ENCODE peak calls at places on chromosome 19, in four cellular contexts. One of them, this sample, is unnamed.
A peak's percentile ranks its signal among the peaks of the same experiment; 100 is the strongest.

GRCh38 chr19:49413348-49413747 is 9.9 kb downstream of the PTH2 start:
- DNase-seq in neuronal stem cell: no peak
- DNase-seq in H9: no peak
- DNase-seq in H1: no peak
- DNase-seq in this sample: no peak

GRCh38 chr19:17655751-17656480 is 32.2 kb downstream of the UNC13A start:
- DNase-seq in neuronal stem cell: no peak
- DNase-seq in H1: no peak
- DNase-seq in H9: no peak
- DNase-seq in this sample: no peak

GRCh38 chr19:31349160-31349881 is at the start of gene TSHZ3:
- DNase-seq in neuronal stem cell: no peak
- DNase-seq in H1: peak; percentile 80
- DNase-seq in H9: peak; percentile 81
- DNase-seq in this sample: no peak

GRCh38 chr19:15378529-15379082 is 981 bp downstream of the AKAP8 start:
- DNase-seq in neuronal stem cell: peak; percentile 20
- DNase-seq in H1: no peak
- DNase-seq in H9: no peak
- DNase-seq in this sample: peak; percentile 62

GRCh38 chr19:4660181-4660791 is 9.9 kb downstream of the MYDGF start:
- DNase-seq in neuronal stem cell: no peak
- DNase-seq in H9: peak; percentile 83
- DNase-seq in H1: peak; percentile 67
- DNase-seq in this sample: peak; percentile 66

GRCh38 chr19:18860725-18861124 is 29.0 kb downstream of the UPF1 start:
- DNase-seq in neuronal stem cell: no peak
- DNase-seq in H1: no peak
- DNase-seq in H9: no peak
- DNase-seq in this sample: no peak

GRCh38 chr19:11448923-11449554 is 13.6 kb downstream of the PRKCSH start:
- DNase-seq in H1: no peak
- DNase-seq in H9: no peak
- DNase-seq in neuronal stem cell: no peak
- DNase-seq in this sample: no peak

GRCh38 chr19:10019246-10019645 is 6.0 kb downstream of the RDH8 start:
- DNase-seq in H9: no peak
- DNase-seq in neuronal stem cell: no peak
- DNase-seq in H1: no peak
- DNase-seq in this sample: no peak

GRCh38 chr19:40960780-40961179 is 30.3 kb upstream of the CYP2B6 start:
- DNase-seq in H9: no peak
- DNase-seq in H1: no peak
- DNase-seq in neuronal stem cell: no peak
- DNase-seq in this sample: no peak

GRCh38 chr19:3670258-3670795 is 29.9 kb downstream of the PIP5K1C start:
- DNase-seq in H1: no peak
- DNase-seq in neuronal stem cell: no peak
- DNase-seq in H9: no peak
- DNase-seq in this sample: peak; percentile 45

GRCh38 chr19:39196860-39197562 is at the start of gene NCCRP1:
- DNase-seq in H9: peak; percentile 71
- DNase-seq in H1: peak; percentile 77
- DNase-seq in neuronal stem cell: peak; percentile 62
- DNase-seq in this sample: no peak

GRCh38 chr19:39197808-39198207 is 1.0 kb downstream of the NCCRP1 start:
- DNase-seq in H1: no peak
- DNase-seq in H9: no peak
- DNase-seq in neuronal stem cell: no peak
- DNase-seq in this sample: no peak

GRCh38 chr19:39194832-39195542 is 1.8 kb upstream of the NCCRP1 start:
- DNase-seq in H1: no peak
- DNase-seq in H9: no peak
- DNase-seq in neuronal stem cell: no peak
- DNase-seq in this sample: no peak

GRCh38 chr19:39195755-39196154 is 1.0 kb upstream of the NCCRP1 start:
- DNase-seq in H9: no peak
- DNase-seq in H1: no peak
- DNase-seq in neuronal stem cell: no peak
- DNase-seq in this sample: no peak

GRCh38 chr19:39196320-39196719 is 444 bp upstream of the NCCRP1 start:
- DNase-seq in H1: peak; percentile 58
- DNase-seq in neuronal stem cell: peak; percentile 57
- DNase-seq in H9: no peak
- DNase-seq in this sample: no peak
- H3K4me2 ChIP-seq in H1: peak overlapping the region; percentile 43
- H3K4me2 ChIP-seq in neuronal stem cell: peak overlapping the region; percentile 51
- H3K4me2 ChIP-seq in H9: peak overlapping the region; percentile 48
- H3K4me2 ChIP-seq in this sample: no peak overlapping the region

GRCh38 chr19:13155472-13156284 is 5.5 kb downstream of the IER2 start:
- DNase-seq in H1: peak; percentile 89
- DNase-seq in neuronal stem cell: peak; percentile 83
- DNase-seq in H9: peak; percentile 94
- DNase-seq in this sample: peak; percentile 89
- H2BK120ac ChIP-seq in H1: peak overlapping the region; percentile 88
- H2BK120ac ChIP-seq in neuronal stem cell: no peak overlapping the region
- H2BK120ac ChIP-seq in H9: no peak overlapping the region
- H2BK120ac ChIP-seq in this sample: peak overlapping the region; percentile 90

DNA sequence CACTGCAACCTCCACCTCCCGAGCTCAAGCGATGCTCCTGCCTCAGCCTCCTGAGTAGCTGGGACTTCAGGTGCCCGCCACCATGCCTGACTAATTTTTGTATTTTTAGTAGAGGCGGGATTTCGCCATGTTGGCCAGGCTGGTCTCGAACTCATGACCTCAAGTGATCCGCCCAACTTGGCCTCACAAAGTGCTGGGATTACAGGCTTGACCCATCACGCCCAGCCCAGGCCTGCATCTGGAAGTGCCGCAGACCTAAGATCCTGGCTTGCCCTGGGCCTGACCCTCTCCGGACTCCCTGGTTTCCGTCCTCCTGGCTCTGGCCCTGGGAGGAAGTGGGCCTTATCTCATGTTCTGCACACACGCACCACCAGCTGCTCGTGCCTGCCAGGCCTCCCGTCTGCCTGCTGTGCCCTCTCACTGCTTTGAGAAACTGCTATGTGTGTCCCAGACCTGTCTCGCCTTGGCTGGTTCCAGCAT is 4.7 kb upstream of the PTGIR start:
- DNase-seq in neuronal stem cell: no peak
- DNase-seq in H1: no peak
- DNase-seq in H9: no peak
- DNase-seq in this sample: no peak
- H4K91ac ChIP-seq in neuronal stem cell: no peak overlapping the region
- H4K91ac ChIP-seq in H1: no peak overlapping the region
- H4K91ac ChIP-seq in H9: no peak overlapping the region
- H4K91ac ChIP-seq in this sample: no peak overlapping the region

DNA sequence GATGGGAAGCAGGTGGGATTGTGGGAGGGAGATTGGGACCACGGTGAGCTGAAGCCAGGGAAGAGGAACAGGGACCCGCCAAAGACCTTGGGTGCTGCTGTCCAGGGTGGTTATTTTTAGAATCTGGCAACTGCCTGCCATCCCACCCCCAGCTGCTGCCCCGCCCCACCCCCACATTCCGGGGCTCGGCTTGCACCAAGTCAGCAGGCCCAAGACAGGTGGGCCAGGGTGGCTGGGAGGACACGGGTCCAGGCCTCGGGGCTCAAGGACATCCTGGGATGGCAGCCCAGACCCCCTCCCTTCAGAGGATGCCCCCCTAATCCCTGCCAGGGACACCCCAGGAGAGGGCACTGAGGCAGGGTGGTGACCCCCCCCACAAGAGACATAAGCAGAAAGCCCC is 827 bp downstream of the CKM start:
- DNase-seq in H1: no peak
- DNase-seq in neuronal stem cell: no peak
- DNase-seq in H9: no peak
- DNase-seq in this sample: no peak
- H3K4me2 ChIP-seq in H1: no peak overlapping the region
- H3K4me2 ChIP-seq in neuronal stem cell: no peak overlapping the region
- H3K4me2 ChIP-seq in H9: no peak overlapping the region
- H3K4me2 ChIP-seq in this sample: no peak overlapping the region